ENCODE peak calls at places on chromosomes 2 and 18, in four cellular contexts. R is GM20000, O is ureter, L is ecto neural progenitor cell. X is an unnamed sample.
A peak's percentile ranks its signal among the peaks of the same experiment; 100 is the strongest.

GRCh38 chr18:8943900-8944870 is 158.3 kb upstream of the NDUFV2 start:
- DNase-seq in O (no peak), L (no peak), R (no peak), X (peak; percentile 30)

GRCh38 chr2:29053223-29053622 is 21.1 kb downstream of the PCARE start:
- DNase-seq in O (no peak), R (no peak), L (no peak), X (no peak)

GRCh38 chr2:222306393-222307137 is 7.8 kb upstream of the PAX3 start:
- DNase-seq in O (no peak), R (no peak), L (peak; percentile 62), X (no peak)

GRCh38 chr2:228846161-228846560 is 424.9 kb downstream of the PID1 start:
- DNase-seq in O (no peak), R (no peak), L (no peak), X (no peak)

GRCh38 chr2:71530987-71531332 is 77.6 kb downstream of the DYSF start:
- DNase-seq in R (no peak), L (no peak), O (no peak), X (no peak)

GRCh38 chr2:162071016-162071415 is 3.0 kb downstream of the DPP4 start:
- DNase-seq in R (no peak), L (no peak), O (no peak), X (peak; percentile 62)

GRCh38 chr2:236536727-236537398 is 32.8 kb upstream of the ACKR3 start:
- DNase-seq in R (peak; percentile 37), L (no peak), O (no peak), X (no peak)

GRCh38 chr18:8450013-8450412 is 159.2 kb upstream of the RAB12 start:
- DNase-seq in R (no peak), L (no peak), O (no peak), X (no peak)

GRCh38 chr2:235510305-235510704 is 16.5 kb downstream of the AGAP1 start:
- DNase-seq in O (no peak), L (no peak), R (no peak), X (no peak)

GRCh38 chr2:168216351-168217005 is 30.9 kb downstream of the STK39 start:
- DNase-seq in R (no peak), L (no peak), O (no peak), X (no peak)

GRCh38 chr2:31270136-31270535 is 36.2 kb downstream of the EHD3 start:
- DNase-seq in O (no peak), L (no peak), R (no peak), X (no peak)

GRCh38 chr2:67169417-67170140 is 227.6 kb upstream of the ETAA1 start:
- DNase-seq in L (no peak), O (no peak), R (no peak), X (no peak)

GRCh38 chr2:51324028-51324427 is 292.1 kb upstream of the NRXN1 start:
- DNase-seq in L (no peak), R (no peak), O (no peak), X (no peak)

GRCh38 chr2:217166241-217166640 is 306.4 kb upstream of the TNP1 start:
- DNase-seq in O (no peak), L (no peak), R (peak; percentile 15), X (no peak)

GRCh38 chr2:170685591-170685990 is 29.5 kb upstream of the SP5 start:
- DNase-seq in R (no peak), L (peak; percentile 55), O (no peak), X (no peak)

GRCh38 chr2:181426687-181427086 is 30.5 kb upstream of the ITGA4 start:
- DNase-seq in O (no peak), R (no peak), L (no peak), X (no peak)